ENCODE peak calls at places on chromosome 11, in five cellular contexts. D is T-helper 22 cell, Z is GM03348, J is NCI-H1436, C is right cardiac atrium. Y is an unnamed sample.

GRCh38 chr11:100629671-100630070 is 57.4 kb upstream of the ARHGAP42 start:
- DNase-seq in Z (no peak), C (no peak), J (no peak), D (no peak), Y (no peak)

GRCh38 chr11:22049276-22049675 is 143.6 kb upstream of the ANO5 start:
- DNase-seq in J (no peak), D (no peak), Z (no peak), C (no peak), Y (no peak)

GRCh38 chr11:84714316-84714780 is 912.8 kb downstream of the DLG2 start:
- DNase-seq in Z (peak; percentile 49), D (no peak), C (peak; percentile 30), J (peak; percentile 49), Y (peak; percentile 55)

GRCh38 chr11:32088117-32088941 is 2.5 kb upstream of the RCN1 start:
- DNase-seq in C (peak; percentile 78), J (peak; percentile 14), D (no peak), Z (peak; percentile 76), Y (no peak)

GRCh38 chr11:68106165-68106940 is 14.8 kb downstream of the CHKA start:
- DNase-seq in J (no peak), D (no peak), Z (no peak), C (no peak), Y (no peak)

GRCh38 chr11:129457321-129457720 is 81.7 kb downstream of the BARX2 start:
- DNase-seq in J (no peak), Z (no peak), C (no peak), D (no peak), Y (no peak)

GRCh38 chr11:47056261-47056915 is 119.8 kb downstream of the CSTPP1 start:
- DNase-seq in C (no peak), D (no peak), Z (peak; percentile 41), J (no peak), Y (no peak)

GRCh38 chr11:12693075-12693473 is 18.9 kb downstream of the TEAD1 start:
- DNase-seq in Z (no peak), C (no peak), J (no peak), D (no peak), Y (no peak)

GRCh38 chr11:24635588-24636290 is 138.9 kb downstream of the LUZP2 start:
- DNase-seq in D (no peak), C (no peak), J (no peak), Z (no peak), Y (no peak)

GRCh38 chr11:100778386-100778785 is 91.3 kb downstream of the ARHGAP42 start:
- DNase-seq in Z (no peak), D (no peak), C (no peak), J (peak; percentile 28), Y (no peak)

Y was measured in retina.